ENCODE peak calls at places on chromosomes 3 and 15, in four cellular contexts. One of them, this sample, is unnamed.

GRCh38 chr3:55467099-55467498 is 20.0 kb downstream of the WNT5A start:
- DNase-seq in K562: no peak
- DNase-seq in GM12878: no peak
- DNase-seq in IMR-90: peak
- DNase-seq in this sample: no peak

GRCh38 chr3:10189557-10190374 is 25.0 kb downstream of the IRAK2 start:
- DNase-seq in GM12878: peak
- DNase-seq in IMR-90: peak
- DNase-seq in K562: no peak
- DNase-seq in this sample: peak

GRCh38 chr15:39595621-39596221 is 14.8 kb downstream of the THBS1 start:
- DNase-seq in GM12878: no peak
- DNase-seq in IMR-90: peak
- DNase-seq in K562: no peak
- DNase-seq in this sample: no peak

GRCh38 chr3:63979093-63979492 is 44.2 kb downstream of the PSMD6 start:
- DNase-seq in IMR-90: no peak
- DNase-seq in GM12878: no peak
- DNase-seq in K562: no peak
- DNase-seq in this sample: no peak

GRCh38 chr3:127480196-127480933 is 110.2 kb downstream of the TPRA1 start:
- DNase-seq in K562: no peak
- DNase-seq in IMR-90: no peak
- DNase-seq in GM12878: no peak
- DNase-seq in this sample: no peak

GRCh38 chr15:44537728-44538240 is 837 bp downstream of the EIF3J start:
- DNase-seq in IMR-90: peak
- DNase-seq in GM12878: no peak
- DNase-seq in K562: peak
- DNase-seq in this sample: peak

GRCh38 chr3:42663581-42664442 is 10.3 kb downstream of the ZBTB47 start:
- DNase-seq in GM12878: no peak
- DNase-seq in IMR-90: no peak
- DNase-seq in K562: no peak
- DNase-seq in this sample: no peak

GRCh38 chr3:16332904-16333426 is 68.0 kb downstream of the OXNAD1 start:
- DNase-seq in IMR-90: peak
- DNase-seq in K562: no peak
- DNase-seq in GM12878: no peak
- DNase-seq in this sample: no peak

GRCh38 chr3:8069471-8069870 is 432.2 kb upstream of the LMCD1 start:
- DNase-seq in IMR-90: no peak
- DNase-seq in K562: no peak
- DNase-seq in GM12878: no peak
- DNase-seq in this sample: no peak

GRCh38 chr3:8607285-8608040 is 37.1 kb downstream of the SSUH2 start:
- DNase-seq in IMR-90: peak
- DNase-seq in K562: no peak
- DNase-seq in GM12878: no peak
- DNase-seq in this sample: peak

GRCh38 chr3:171005648-171006047 is 20.9 kb downstream of the SLC2A2 start:
- DNase-seq in IMR-90: no peak
- DNase-seq in K562: no peak
- DNase-seq in GM12878: no peak
- DNase-seq in this sample: no peak

GRCh38 chr15:70708839-70709238 is 54.5 kb downstream of the UACA start:
- DNase-seq in K562: no peak
- DNase-seq in GM12878: no peak
- DNase-seq in IMR-90: no peak
- DNase-seq in this sample: no peak

GRCh38 chr15:60374628-60375081 is 23.1 kb downstream of the ANXA2 start:
- DNase-seq in IMR-90: peak
- DNase-seq in GM12878: no peak
- DNase-seq in K562: no peak
- DNase-seq in this sample: peak

GRCh38 chr15:72964542-72964941 is 87.7 kb upstream of the NEO1 start:
- DNase-seq in K562: no peak
- DNase-seq in GM12878: no peak
- DNase-seq in IMR-90: no peak
- DNase-seq in this sample: no peak

GRCh38 chr3:61277411-61277810 is 26.2 kb upstream of the FHIT start:
- DNase-seq in K562: no peak
- DNase-seq in GM12878: no peak
- DNase-seq in IMR-90: no peak
- DNase-seq in this sample: no peak

GRCh38 chr3:139225551-139225950 is 118.3 kb upstream of the MRPS22 start:
- DNase-seq in GM12878: no peak
- DNase-seq in IMR-90: peak
- DNase-seq in K562: no peak
- DNase-seq in this sample: no peak

GRCh38 chr3:187919018-187919417 is 173.8 kb upstream of the BCL6 start:
- DNase-seq in K562: no peak
- DNase-seq in GM12878: peak
- DNase-seq in IMR-90: no peak
- DNase-seq in this sample: no peak

GRCh38 chr15:63349156-63349555 is 32.5 kb downstream of the CA12 start:
- DNase-seq in IMR-90: no peak
- DNase-seq in GM12878: no peak
- DNase-seq in K562: no peak
- DNase-seq in this sample: no peak

GRCh38 chr3:10941972-10942371 is 50.6 kb upstream of the SLC6A1 start:
- DNase-seq in K562: peak
- DNase-seq in IMR-90: no peak
- DNase-seq in GM12878: no peak
- DNase-seq in this sample: no peak

GRCh38 chr15:63497642-63498100 is 6.7 kb upstream of the USP3 start:
- DNase-seq in GM12878: no peak
- DNase-seq in IMR-90: no peak
- DNase-seq in K562: no peak
- DNase-seq in this sample: no peak

GRCh38 chr15:44045217-44045616 is 149.9 kb downstream of the FRMD5 start:
- DNase-seq in K562: no peak
- DNase-seq in GM12878: no peak
- DNase-seq in IMR-90: no peak
- DNase-seq in this sample: no peak

GRCh38 chr3:130850846-130851245 is 43.0 kb upstream of the ATP2C1 start:
- DNase-seq in IMR-90: no peak
- DNase-seq in K562: no peak
- DNase-seq in GM12878: no peak
- DNase-seq in this sample: no peak

GRCh38 chr3:66236281-66236680 is 15.5 kb downstream of the SLC25A26 start:
- DNase-seq in GM12878: no peak
- DNase-seq in K562: no peak
- DNase-seq in IMR-90: no peak
- DNase-seq in this sample: no peak

GRCh38 chr15:68593341-68593740 is 14.5 kb downstream of the CORO2B start:
- DNase-seq in IMR-90: no peak
- DNase-seq in GM12878: no peak
- DNase-seq in K562: no peak
- DNase-seq in this sample: no peak

GRCh38 chr3:78788839-78789238 is 979.0 kb downstream of the ROBO1 start:
- DNase-seq in GM12878: no peak
- DNase-seq in K562: no peak
- DNase-seq in IMR-90: no peak
- DNase-seq in this sample: no peak

GRCh38 chr3:69446402-69447072 is 60.6 kb upstream of the FRMD4B start:
- DNase-seq in GM12878: no peak
- DNase-seq in K562: no peak
- DNase-seq in IMR-90: no peak
- DNase-seq in this sample: no peak

GRCh38 chr3:138673641-138674040 is 65.1 kb downstream of the FAIM start:
- DNase-seq in K562: no peak
- DNase-seq in GM12878: no peak
- DNase-seq in IMR-90: peak
- DNase-seq in this sample: peak

GRCh38 chr3:180871901-180872300 is 40.6 kb upstream of the FXR1 start:
- DNase-seq in K562: no peak
- DNase-seq in IMR-90: peak
- DNase-seq in GM12878: no peak
- DNase-seq in this sample: no peak

GRCh38 chr3:48686538-48687219 is 964 bp upstream of the NCKIPSD start:
- DNase-seq in GM12878: no peak
- DNase-seq in IMR-90: peak
- DNase-seq in K562: no peak
- DNase-seq in this sample: no peak

GRCh38 chr3:162945626-162946025 is 1449.0 kb downstream of the OTOL1 start:
- DNase-seq in K562: no peak
- DNase-seq in GM12878: no peak
- DNase-seq in IMR-90: no peak
- DNase-seq in this sample: no peak

GRCh38 chr15:56972426-56972825 is 54.0 kb downstream of the TCF12 start:
- DNase-seq in IMR-90: no peak
- DNase-seq in K562: no peak
- DNase-seq in GM12878: no peak
- DNase-seq in this sample: no peak

GRCh38 chr3:60512506-60512905 is 738.7 kb downstream of the FHIT start:
- DNase-seq in IMR-90: no peak
- DNase-seq in GM12878: no peak
- DNase-seq in K562: no peak
- DNase-seq in this sample: no peak

GRCh38 chr3:52380023-52380422 is 63.9 kb downstream of the DNAH1 start:
- DNase-seq in GM12878: no peak
- DNase-seq in IMR-90: no peak
- DNase-seq in K562: no peak
- DNase-seq in this sample: no peak

GRCh38 chr3:52384009-52384761 is 60.7 kb downstream of the SEMA3G start:
- DNase-seq in GM12878: no peak
- DNase-seq in IMR-90: no peak
- DNase-seq in K562: no peak
- DNase-seq in this sample: no peak

GRCh38 chr3:52383446-52383845 is 61.5 kb downstream of the SEMA3G start:
- DNase-seq in GM12878: no peak
- DNase-seq in IMR-90: no peak
- DNase-seq in K562: no peak
- DNase-seq in this sample: no peak

GRCh38 chr3:52381623-52382022 is 63.3 kb downstream of the SEMA3G start:
- DNase-seq in IMR-90: no peak
- DNase-seq in K562: no peak
- DNase-seq in GM12878: no peak
- DNase-seq in this sample: no peak

GRCh38 chr3:52379610-52380009 is 63.5 kb downstream of the DNAH1 start:
- DNase-seq in GM12878: no peak
- DNase-seq in K562: no peak
- DNase-seq in IMR-90: no peak
- DNase-seq in this sample: no peak
- TF ChIP-seq ELK1 in GM12878: no peak
- TF ChIP-seq ELK1 in K562: no peak
- TF ChIP-seq ELK1 in IMR-90: no peak
- TF ChIP-seq ELK1 in this sample: no peak

DNA sequence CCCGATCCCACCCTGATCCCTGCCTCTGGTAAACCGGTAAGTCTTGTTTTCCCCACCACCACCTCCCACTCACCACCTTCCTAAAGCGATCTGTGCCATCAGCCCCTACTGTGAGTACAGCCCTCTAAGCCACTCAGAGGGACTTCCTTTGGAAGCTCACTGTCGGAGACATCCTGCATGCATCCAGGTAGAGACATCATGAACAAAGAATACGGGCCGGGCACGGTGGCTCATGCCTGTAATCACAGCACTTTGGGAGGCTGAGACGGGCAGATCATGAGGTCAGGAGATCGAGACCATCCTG is 13.7 kb upstream of the PCSK6 start:
- DNase-seq in K562: no peak
- DNase-seq in IMR-90: no peak
- DNase-seq in GM12878: no peak
- DNase-seq in this sample: no peak
- TF ChIP-seq ELK1 in K562: no peak
- TF ChIP-seq ELK1 in IMR-90: no peak
- TF ChIP-seq ELK1 in GM12878: no peak
- TF ChIP-seq ELK1 in this sample: no peak

GRCh38 chr15:100476805-100477204 is 51.9 kb downstream of the CERS3 start:
- DNase-seq in GM12878: no peak
- DNase-seq in IMR-90: no peak
- DNase-seq in K562: no peak
- DNase-seq in this sample: no peak
- TF ChIP-seq ELK1 in GM12878: no peak
- TF ChIP-seq ELK1 in IMR-90: no peak
- TF ChIP-seq ELK1 in K562: no peak
- TF ChIP-seq ELK1 in this sample: no peak

GRCh38 chr3:169243579-169243978 is 419.9 kb downstream of the MECOM start:
- DNase-seq in GM12878: no peak
- DNase-seq in IMR-90: no peak
- DNase-seq in K562: no peak
- DNase-seq in this sample: no peak

GRCh38 chr3:169240786-169241486 is 422.6 kb downstream of the MECOM start:
- DNase-seq in K562: no peak
- DNase-seq in GM12878: no peak
- DNase-seq in IMR-90: no peak
- DNase-seq in this sample: no peak

GRCh38 chr3:169241575-169241927 is 422.0 kb downstream of the MECOM start:
- DNase-seq in K562: no peak
- DNase-seq in GM12878: no peak
- DNase-seq in IMR-90: peak
- DNase-seq in this sample: no peak

GRCh38 chr3:169243122-169243521 is 420.4 kb downstream of the MECOM start:
- DNase-seq in IMR-90: peak
- DNase-seq in K562: no peak
- DNase-seq in GM12878: no peak
- DNase-seq in this sample: no peak

DNA sequence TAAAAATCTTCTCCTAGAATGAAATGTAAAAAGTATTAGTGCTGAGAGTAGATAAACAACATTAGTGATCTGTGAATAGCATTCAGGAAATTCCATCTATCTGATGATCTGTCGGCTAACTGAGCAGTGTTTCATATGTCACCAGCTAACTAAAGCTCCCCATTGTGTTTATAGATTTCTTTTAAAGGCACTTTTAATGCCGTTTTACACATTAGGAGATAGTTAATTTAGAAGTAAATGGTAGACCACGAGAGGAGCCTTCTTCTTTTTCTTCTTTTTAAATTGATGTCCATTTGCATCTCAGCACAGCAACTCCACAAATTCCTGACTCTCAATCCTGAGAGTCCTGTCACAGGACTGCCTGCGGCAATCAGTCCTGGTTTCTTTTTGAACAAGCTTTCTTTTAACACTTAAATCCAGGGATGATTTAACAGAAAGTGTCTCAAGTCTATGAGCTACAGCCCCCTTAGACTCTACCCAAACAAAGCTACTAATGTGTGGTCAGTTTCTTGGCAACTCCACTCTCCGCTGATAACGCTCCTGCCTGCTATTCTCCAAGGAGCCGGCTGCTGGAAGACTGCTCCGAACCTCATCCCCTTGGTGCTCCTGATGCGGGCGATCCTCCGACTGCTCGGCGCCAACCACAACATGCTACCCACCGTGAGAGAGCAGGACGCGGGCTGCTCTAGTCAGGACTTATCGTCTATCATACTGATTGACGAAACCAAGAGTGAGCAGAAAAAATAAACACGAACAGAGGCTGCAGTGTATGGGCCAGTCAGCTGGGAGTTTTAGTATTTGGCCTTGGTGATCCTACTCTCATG is 421.4 kb downstream of the MECOM start:
- DNase-seq in K562: no peak
- DNase-seq in IMR-90: peak
- DNase-seq in GM12878: no peak
- DNase-seq in this sample: no peak
- TF ChIP-seq ELK1 in K562: no peak
- TF ChIP-seq ELK1 in IMR-90: no peak
- TF ChIP-seq ELK1 in GM12878: no peak
- TF ChIP-seq ELK1 in this sample: no peak

GRCh38 chr3:32457971-32458471 is 44.6 kb downstream of the CMTM6 start:
- DNase-seq in IMR-90: no peak
- DNase-seq in GM12878: no peak
- DNase-seq in K562: no peak
- DNase-seq in this sample: no peak
- TF ChIP-seq ELK1 in IMR-90: no peak
- TF ChIP-seq ELK1 in GM12878: no peak
- TF ChIP-seq ELK1 in K562: no peak
- TF ChIP-seq ELK1 in this sample: no peak

This sample was measured in A549.